ENCODE peak calls at places on chromosomes 11 and 22, in eight cellular contexts. N is stromal cell of bone marrow; M is islet precursor cell; V is uterus; O is GM12865; D is NCI-H1105; I is GM13977; X is activated naive CD4-positive, alpha-beta T cell treated with Interleukin-2 at 50 U/mL for 16 hours. E is an unnamed sample.

GRCh38 chr11:47412152-47412746 is 3.9 kb downstream of the SLC39A13 start:
- DNase-seq in N (no peak), M (peak), V (no peak), O (peak), D (no peak), I (peak), X (peak), E (no peak)

GRCh38 chr22:24418786-24419479 is 8.5 kb upstream of the ADORA2A start:
- DNase-seq in N (no peak), M (no peak), V (no peak), O (no peak), D (no peak), I (no peak), X (no peak), E (no peak)

GRCh38 chr11:59584294-59584693 is 31.3 kb downstream of the OSBP start:
- DNase-seq in N (no peak), M (no peak), V (no peak), O (no peak), D (no peak), I (no peak), X (no peak), E (no peak)

GRCh38 chr11:133545199-133545709 is 13.0 kb upstream of the OPCML start:
- DNase-seq in N (no peak), M (no peak), V (no peak), O (peak), D (no peak), I (no peak), X (no peak), E (no peak)

GRCh38 chr22:44088976-44089570 is 65.0 kb downstream of the PARVB start:
- DNase-seq in N (peak), M (no peak), V (no peak), O (no peak), D (no peak), I (no peak), X (no peak), E (no peak)

GRCh38 chr11:67732045-67732787 is 57.8 kb upstream of the ALDH3B2 start:
- DNase-seq in N (no peak), M (no peak), V (no peak), O (no peak), D (no peak), I (peak), X (peak), E (no peak)

GRCh38 chr11:86442827-86443226 is 68.1 kb downstream of the CCDC81 start:
- DNase-seq in N (peak), M (no peak), V (no peak), O (no peak), D (no peak), I (no peak), X (no peak), E (no peak)

GRCh38 chr11:78000193-78000592 is 5.7 kb upstream of the INTS4 start:
- DNase-seq in N (peak), M (peak), V (no peak), O (peak), D (peak), I (peak), X (peak), E (peak)

GRCh38 chr11:3201677-3202181 is 16.9 kb downstream of the MRGPRG start:
- DNase-seq in N (no peak), M (peak), V (no peak), O (no peak), D (no peak), I (no peak), X (no peak), E (no peak)

GRCh38 chr11:134944986-134945385 is 532.9 kb upstream of the B3GAT1 start:
- DNase-seq in N (no peak), M (no peak), V (no peak), O (no peak), D (no peak), I (no peak), X (no peak), E (no peak)

GRCh38 chr22:49803667-49804375 is 23.9 kb downstream of the BRD1 start:
- DNase-seq in N (no peak), M (no peak), V (no peak), O (no peak), D (no peak), I (no peak), X (no peak), E (no peak)

GRCh38 chr11:57321996-57322880 is 2.5 kb downstream of the TNKS1BP1 start:
- DNase-seq in N (peak), M (peak), V (peak), O (no peak), D (peak), I (peak), X (peak), E (peak)

GRCh38 chr11:109783842-109784241 is 309.4 kb upstream of the ZC3H12C start:
- DNase-seq in N (no peak), M (no peak), V (no peak), O (peak), D (no peak), I (peak), X (no peak), E (no peak)

GRCh38 chr11:14357843-14358728 is 897 bp downstream of the RRAS2 start:
- DNase-seq in N (no peak), M (peak), V (peak), O (peak), D (peak), I (peak), X (peak), E (no peak)

GRCh38 chr22:29487587-29487986 is 7.6 kb downstream of the NEFH start:
- DNase-seq in N (no peak), M (no peak), V (no peak), O (no peak), D (no peak), I (no peak), X (no peak), E (no peak)

GRCh38 chr22:45757068-45757467 is 85.4 kb downstream of the ATXN10 start:
- DNase-seq in N (no peak), M (peak), V (no peak), O (no peak), D (no peak), I (no peak), X (no peak), E (no peak)

GRCh38 chr11:41935795-41936194 is 476.3 kb upstream of the LRRC4C start:
- DNase-seq in N (no peak), M (no peak), V (no peak), O (no peak), D (no peak), I (no peak), X (no peak), E (no peak)

GRCh38 chr11:64472593-64473455 is 113.9 kb downstream of the RPS6KA4 start:
- DNase-seq in N (no peak), M (no peak), V (no peak), O (no peak), D (no peak), I (no peak), X (no peak), E (no peak)

GRCh38 chr11:72598901-72599300 is 75.3 kb downstream of the PDE2A start:
- DNase-seq in N (no peak), M (peak), V (no peak), O (no peak), D (no peak), I (no peak), X (no peak), E (no peak)

GRCh38 chr11:74570266-74571061 is 21.9 kb upstream of the POLD3 start:
- DNase-seq in N (peak), M (peak), V (peak), O (peak), D (peak), I (peak), X (peak), E (no peak)

GRCh38 chr11:44659641-44660040 is 67.1 kb upstream of the TSPAN18 start:
- DNase-seq in N (no peak), M (no peak), V (no peak), O (no peak), D (no peak), I (no peak), X (no peak), E (no peak)

GRCh38 chr11:75072582-75072981 is 24.1 kb downstream of the OR2AT4 start:
- DNase-seq in N (no peak), M (peak), V (no peak), O (no peak), D (no peak), I (no peak), X (no peak), E (no peak)

GRCh38 chr11:26276798-26277424 is 55.0 kb upstream of the ANO3 start:
- DNase-seq in N (peak), M (peak), V (peak), O (peak), D (peak), I (peak), X (no peak), E (peak)

GRCh38 chr11:46617451-46618314 is at the start of gene ATG13:
- DNase-seq in N (peak), M (peak), V (peak), O (peak), D (peak), I (peak), X (peak), E (peak)

GRCh38 chr11:68028802-68029475 is 1.5 kb upstream of the NDUFS8 start:
- DNase-seq in N (no peak), M (no peak), V (no peak), O (no peak), D (no peak), I (no peak), X (no peak), E (no peak)

GRCh38 chr11:95790933-95791247 is 592 bp downstream of the CEP57 start:
- DNase-seq in N (peak), M (peak), V (peak), O (peak), D (peak), I (peak), X (peak), E (peak)

GRCh38 chr11:79185351-79185750 is 255.5 kb downstream of the TENM4 start:
- DNase-seq in N (no peak), M (no peak), V (no peak), O (no peak), D (no peak), I (no peak), X (no peak), E (no peak)

GRCh38 chr11:9003573-9004309 is at the start of gene NRIP3:
- DNase-seq in N (peak), M (peak), V (peak), O (peak), D (peak), I (peak), X (peak), E (no peak)

GRCh38 chr22:40728731-40729189 is 49.5 kb downstream of the MCHR1 start:
- DNase-seq in N (no peak), M (peak), V (no peak), O (no peak), D (peak), I (no peak), X (peak), E (no peak)

GRCh38 chr11:43921561-43922294 is 20.7 kb upstream of the C11orf96 start:
- DNase-seq in N (no peak), M (no peak), V (no peak), O (no peak), D (no peak), I (no peak), X (no peak), E (no peak)

GRCh38 chr11:115497303-115497702 is 6.9 kb downstream of the CADM1 start:
- DNase-seq in N (no peak), M (no peak), V (no peak), O (peak), D (peak), I (peak), X (no peak), E (no peak)

GRCh38 chr22:38740116-38740723 is 15.6 kb downstream of the SUN2 start:
- DNase-seq in N (no peak), M (no peak), V (no peak), O (no peak), D (no peak), I (no peak), X (no peak), E (no peak)

GRCh38 chr11:46277623-46278386 is at the start of gene CREB3L1:
- DNase-seq in N (no peak), M (peak), V (no peak), O (no peak), D (no peak), I (no peak), X (no peak), E (no peak)

GRCh38 chr11:99257131-99257530 is 236.4 kb downstream of the CNTN5 start:
- DNase-seq in N (no peak), M (no peak), V (no peak), O (no peak), D (no peak), I (no peak), X (no peak), E (no peak)

GRCh38 chr22:38247713-38248112 is 25.1 kb downstream of the TMEM184B start:
- DNase-seq in N (no peak), M (no peak), V (no peak), O (no peak), D (no peak), I (no peak), X (no peak), E (no peak)

GRCh38 chr22:48245119-48245485 is 1482.7 kb downstream of the TBC1D22A start:
- DNase-seq in N (no peak), M (peak), V (no peak), O (no peak), D (no peak), I (no peak), X (no peak), E (no peak)

GRCh38 chr22:22696104-22696503 is 51.7 kb downstream of the GGTLC2 start:
- DNase-seq in N (no peak), M (no peak), V (no peak), O (no peak), D (no peak), I (no peak), X (no peak), E (no peak)

GRCh38 chr11:57277845-57278720 is 41.0 kb upstream of the APLNR start:
- DNase-seq in N (peak), M (peak), V (peak), O (peak), D (peak), I (no peak), X (peak), E (peak)